ENCODE peak calls at places on chromosomes 6 and 20, in seven cellular contexts. D is CD8-positive, alpha-beta T cell; U is astrocyte of the spinal cord; G is coronary artery; T is heart left ventricle; R is fibroblast of pulmonary artery; N is cardiac fibroblast. O is an unnamed sample.

GRCh38 chr20:56520180-56520579 is 4.4 kb upstream of the FAM209A start:
- DNase-seq in T (no peak), D (no peak), N (no peak), R (no peak), U (no peak), G (no peak), O (no peak)

GRCh38 chr6:41073203-41073967 is 611 bp downstream of the NFYA start:
- DNase-seq in R (peak; percentile 83), D (peak; percentile 58), G (peak; percentile 92), U (peak; percentile 81), N (peak; percentile 88), T (peak; percentile 90), O (no peak)

GRCh38 chr6:14255916-14256315 is 138.3 kb downstream of the CD83 start:
- DNase-seq in T (no peak), R (no peak), G (no peak), N (no peak), U (no peak), D (no peak), O (no peak)

GRCh38 chr20:8215516-8215915 is 83.5 kb downstream of the PLCB1 start:
- DNase-seq in R (peak; percentile 75), U (peak; percentile 58), T (no peak), N (peak; percentile 63), D (no peak), G (no peak), O (no peak)

GRCh38 chr6:16494781-16495180 is 256.4 kb downstream of the GMPR start:
- DNase-seq in N (no peak), G (no peak), D (no peak), R (no peak), U (peak; percentile 21), T (no peak), O (no peak)

GRCh38 chr6:163149535-163149848 is 265.0 kb upstream of the QKI start:
- DNase-seq in G (no peak), T (no peak), D (no peak), R (no peak), N (no peak), U (no peak), O (no peak)

GRCh38 chr6:14799928-14800327 is 445.9 kb upstream of the JARID2 start:
- DNase-seq in R (peak; percentile 93), N (peak; percentile 94), G (no peak), T (peak; percentile 83), D (no peak), U (peak; percentile 78), O (no peak)

GRCh38 chr20:63372971-63373885 is 12.1 kb upstream of the CHRNA4 start:
- DNase-seq in U (no peak), N (no peak), T (no peak), G (no peak), D (no peak), R (no peak), O (no peak)

GRCh38 chr20:25987073-25987927 is 290.6 kb upstream of the ZNF337 start:
- DNase-seq in G (no peak), N (peak; percentile 54), T (peak; percentile 43), R (peak; percentile 47), U (peak; percentile 22), D (peak; percentile 33), O (no peak)

GRCh38 chr6:138031850-138032249 is 75.4 kb downstream of the PERP start:
- DNase-seq in N (no peak), G (no peak), R (no peak), U (peak; percentile 2), T (no peak), D (no peak), O (no peak)

GRCh38 chr6:24666097-24666615 is 543 bp downstream of the TDP2 start:
- DNase-seq in D (no peak), T (no peak), U (peak; percentile 48), N (peak; percentile 42), G (peak; percentile 75), R (peak; percentile 35), O (no peak)

GRCh38 chr6:33049323-33049722 is 24.1 kb downstream of the HLA-DPA1 start:
- DNase-seq in N (no peak), T (no peak), D (no peak), R (no peak), U (no peak), G (no peak), O (no peak)

GRCh38 chr6:96391776-96392175 is 129.8 kb upstream of the UFL1 start:
- DNase-seq in D (no peak), U (peak; percentile 5), T (no peak), G (no peak), R (no peak), N (peak; percentile 0), O (no peak)

GRCh38 chr6:5695260-5696245 is 311.2 kb downstream of the NRN1 start:
- DNase-seq in T (no peak), N (peak; percentile 41), G (no peak), D (no peak), R (peak; percentile 27), U (peak; percentile 76), O (peak; percentile 87)

GRCh38 chr6:82840571-82840970 is 225.1 kb downstream of the UBE3D start:
- DNase-seq in R (no peak), U (peak; percentile 42), D (no peak), G (no peak), T (no peak), N (no peak), O (no peak)

GRCh38 chr20:43750774-43751166 is 24.0 kb upstream of the GTSF1L start:
- DNase-seq in N (no peak), D (no peak), R (no peak), U (no peak), G (no peak), T (no peak), O (no peak)

GRCh38 chr6:14721103-14721758 is 524.6 kb upstream of the JARID2 start:
- DNase-seq in G (peak; percentile 21), D (no peak), T (no peak), R (peak; percentile 82), U (no peak), N (peak; percentile 76), O (no peak)

GRCh38 chr20:50403565-50404418 is 106.4 kb upstream of the PTPN1 start:
- DNase-seq in T (no peak), U (no peak), N (no peak), R (no peak), D (no peak), G (no peak), O (no peak)

GRCh38 chr20:56200456-56200855 is 48.1 kb upstream of the MC3R start:
- DNase-seq in D (no peak), G (no peak), T (no peak), N (no peak), R (no peak), U (no peak), O (no peak)

GRCh38 chr6:142407685-142408273 is 106.0 kb downstream of the ADGRG6 start:
- DNase-seq in G (no peak), T (no peak), R (no peak), D (no peak), U (no peak), N (no peak), O (no peak)

GRCh38 chr6:108714012-108714773 is 134.0 kb upstream of the ARMC2 start:
- DNase-seq in U (peak; percentile 41), N (peak; percentile 83), G (no peak), R (peak; percentile 82), D (no peak), T (no peak), O (no peak)

GRCh38 chr6:39083111-39083702 is 31.8 kb downstream of the SAYSD1 start:
- DNase-seq in D (no peak), N (no peak), G (no peak), U (no peak), R (no peak), T (no peak), O (no peak)

GRCh38 chr20:17680836-17681740 is 954 bp downstream of the RRBP1 start:
- DNase-seq in N (peak; percentile 84), D (peak; percentile 59), G (peak; percentile 87), T (peak; percentile 88), U (peak; percentile 75), R (peak; percentile 74), O (no peak)

GRCh38 chr6:11650297-11650696 is 112.7 kb downstream of the TMEM170B start:
- DNase-seq in R (peak; percentile 97), U (peak; percentile 88), N (peak; percentile 94), T (peak; percentile 68), D (no peak), G (no peak), O (no peak)

GRCh38 chr6:167093922-167094432 is 28.9 kb upstream of the CCR6 start:
- DNase-seq in N (no peak), T (peak; percentile 24), R (no peak), D (peak; percentile 49), G (no peak), U (no peak), O (no peak)

GRCh38 chr6:80742481-80742880 is 636.0 kb downstream of the BCKDHB start:
- DNase-seq in G (no peak), T (peak; percentile 6), R (peak; percentile 63), D (no peak), N (peak; percentile 54), U (peak; percentile 63), O (peak; percentile 27)

GRCh38 chr6:136249336-136249735 is 775 bp downstream of the MTFR2 start:
- DNase-seq in N (no peak), G (no peak), U (no peak), T (no peak), R (no peak), D (no peak), O (no peak)
- TF ChIP-seq CTCF in N (no peak), G (no peak), U (no peak), T (no peak), R (no peak), D (no peak), O (no peak)

DNA sequence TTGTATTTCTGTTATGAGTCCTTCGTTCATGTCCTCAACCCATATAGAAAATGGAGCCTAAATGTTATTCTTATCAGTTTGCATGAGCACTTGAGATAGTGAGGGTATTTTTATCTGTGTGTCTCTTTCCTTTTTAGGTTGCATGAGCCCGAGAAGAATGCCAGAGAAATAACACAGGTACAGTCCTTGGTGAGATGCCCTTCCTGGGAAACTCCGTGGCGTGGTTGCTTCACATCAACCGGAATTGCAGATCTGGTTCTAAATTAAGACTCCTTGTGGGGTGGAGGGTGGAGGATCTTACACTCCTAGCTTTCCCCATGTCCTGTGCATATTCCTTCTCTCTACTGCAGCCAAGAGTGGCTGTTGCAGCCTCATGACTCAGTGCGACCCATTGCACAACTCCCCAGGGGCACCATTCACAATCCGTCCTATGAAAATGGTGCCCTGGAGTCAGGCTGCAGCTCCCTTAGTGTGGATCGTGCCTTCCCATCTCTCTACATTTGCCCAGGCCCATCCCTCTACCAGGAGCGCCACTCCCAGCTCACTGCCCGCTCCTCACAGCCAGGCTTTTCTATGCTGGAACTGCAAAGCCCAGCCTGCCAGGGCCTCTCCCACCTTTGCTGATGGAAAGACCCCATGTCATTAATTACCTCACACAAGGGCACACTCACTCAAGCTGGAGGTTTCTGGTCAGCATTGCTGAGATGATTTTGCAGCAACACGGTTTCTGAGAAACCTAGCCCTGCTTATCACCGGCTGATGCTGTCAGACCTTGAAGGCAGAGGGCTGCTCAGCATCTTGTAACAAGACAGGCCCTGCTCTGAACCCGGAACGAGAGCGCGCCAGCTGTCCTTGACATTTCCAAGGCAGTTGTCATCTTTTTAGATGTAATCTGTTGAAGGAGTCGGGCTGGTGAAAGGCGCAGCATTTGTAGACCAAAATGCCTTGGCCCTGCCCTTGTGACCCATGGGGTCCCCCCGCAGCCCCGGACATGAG is 39.7 kb downstream of the SIRPA start:
- DNase-seq in T (no peak), R (peak; percentile 97), U (peak; percentile 38), N (peak; percentile 96), G (peak; percentile 97), D (no peak), O (peak; percentile 87)
- H3K4me3 ChIP-seq in T (no peak overlapping the region), R (no peak overlapping the region), U (no peak overlapping the region), N (no peak overlapping the region), G (peak overlapping the region; percentile 29), D (no peak overlapping the region), O (no peak overlapping the region)

GRCh38 chr6:3209114-3210023 is 18.1 kb downstream of the TUBB2B start:
- DNase-seq in R (peak; percentile 93), T (no peak), G (no peak), N (peak; percentile 93), U (peak; percentile 96), D (no peak), O (peak; percentile 95)
- TF ChIP-seq CTCF in R (peak; percentile 33), T (no peak), G (no peak), N (peak; percentile 22), U (peak; percentile 32), D (no peak), O (peak; percentile 42)

GRCh38 chr6:111259089-111259831 is 172.0 kb downstream of the SLC16A10 start:
- DNase-seq in R (peak; percentile 100), D (peak; percentile 98), N (peak; percentile 100), T (peak; percentile 98), U (peak; percentile 99), G (peak; percentile 99), O (peak; percentile 98)
- H3K4me3 ChIP-seq in R (peak overlapping the region; percentile 77), D (peak overlapping the region; percentile 68), N (peak overlapping the region; percentile 90), T (peak overlapping the region; percentile 57), U (peak overlapping the region; percentile 83), G (peak overlapping the region; percentile 89), O (peak overlapping the region; percentile 82)